ENCODE peak calls at places on chromosome 1, in nine cellular contexts. D is heart right ventricle, I is neural crest cell, W is astrocyte of the spinal cord, N is epithelial cell of esophagus, S is endothelial cell of umbilical vein, J is fibroblast of lung, O is glutamatergic neuron, C is mammary epithelial cell. X is an unnamed sample.

GRCh38 chr1:216731562-216731961 is 8.3 kb upstream of the ESRRG start:
- DNase-seq in I (no peak), W (no peak), C (no peak), S (no peak), N (no peak), J (no peak), D (no peak), O (no peak), X (no peak)

GRCh38 chr1:2003564-2004131 is at the start of gene CFAP74:
- DNase-seq in O (peak; percentile 89), S (no peak), J (peak; percentile 54), W (no peak), I (peak; percentile 85), D (peak; percentile 30), N (no peak), C (no peak), X (no peak)

GRCh38 chr1:201809876-201810275 is 19.1 kb upstream of the IPO9 start:
- DNase-seq in C (no peak), I (no peak), J (no peak), O (no peak), D (no peak), S (no peak), W (no peak), N (no peak), X (no peak)

GRCh38 chr1:168089326-168089978 is 47.3 kb downstream of the GPR161 start:
- DNase-seq in N (no peak), C (no peak), W (no peak), D (no peak), J (no peak), S (peak; percentile 15), I (no peak), O (no peak), X (no peak)

GRCh38 chr1:113388017-113388620 is 2.2 kb upstream of the MAGI3 start:
- DNase-seq in N (no peak), D (no peak), J (peak; percentile 10), O (no peak), I (no peak), C (no peak), W (no peak), S (no peak), X (no peak)

GRCh38 chr1:184019066-184019465 is 18.5 kb downstream of the COLGALT2 start:
- DNase-seq in C (no peak), O (no peak), W (no peak), N (no peak), I (no peak), D (no peak), J (no peak), S (no peak), X (no peak)

GRCh38 chr1:111201275-111202090 is 1.0 kb upstream of the DENND2D start:
- DNase-seq in W (no peak), N (no peak), O (no peak), S (no peak), J (no peak), D (no peak), C (no peak), I (no peak), X (no peak)

GRCh38 chr1:60151311-60151710 is 77.7 kb upstream of the C1orf87 start:
- DNase-seq in J (no peak), O (no peak), D (no peak), W (no peak), I (no peak), C (no peak), N (no peak), S (no peak), X (no peak)

GRCh38 chr1:243708210-243708609 is 141.8 kb downstream of the AKT3 start:
- DNase-seq in N (peak; percentile 33), C (no peak), I (no peak), S (peak; percentile 40), W (peak; percentile 28), O (no peak), J (no peak), D (no peak), X (no peak)
- TF ChIP-seq CTCF in N (peak; percentile 16), C (peak; percentile 39), I (peak; percentile 60), S (no peak), W (peak; percentile 16), O (no peak), J (no peak), D (peak; percentile 15), X (peak; percentile 68)

GRCh38 chr1:160837558-160838205 is 25.0 kb downstream of the CD244 start:
- DNase-seq in W (no peak), I (no peak), O (no peak), S (no peak), N (peak; percentile 29), D (no peak), J (peak; percentile 15), C (peak; percentile 21), X (peak; percentile 49)
- TF ChIP-seq CTCF in W (no peak), I (no peak), O (no peak), S (no peak), N (no peak), D (no peak), J (no peak), C (no peak), X (peak; percentile 27)

GRCh38 chr1:103109291-103109920 is 1.1 kb upstream of the COL11A1 start:
- DNase-seq in C (no peak), O (no peak), I (no peak), D (no peak), S (no peak), W (no peak), N (no peak), J (peak; percentile 43), X (no peak)

GRCh38 chr1:103108525-103109150 is 316 bp upstream of the COL11A1 start:
- DNase-seq in O (peak; percentile 48), C (no peak), J (peak; percentile 74), W (peak; percentile 72), I (peak; percentile 65), N (no peak), S (no peak), D (no peak), X (no peak)

GRCh38 chr1:103107696-103108524 is at the start of gene COL11A1:
- DNase-seq in D (no peak), I (peak; percentile 3), W (peak; percentile 47), C (no peak), N (no peak), J (peak; percentile 23), O (no peak), S (no peak), X (no peak)

GRCh38 chr1:103110701-103111100 is 2.4 kb upstream of the COL11A1 start:
- DNase-seq in J (peak; percentile 30), C (no peak), I (no peak), O (no peak), D (no peak), N (no peak), S (no peak), W (peak; percentile 40), X (no peak)

GRCh38 chr1:103106426-103107321 is 1.6 kb downstream of the COL11A1 start:
- DNase-seq in J (peak; percentile 68), D (no peak), W (peak; percentile 76), C (peak; percentile 36), N (peak; percentile 60), S (peak; percentile 63), O (peak; percentile 46), I (peak; percentile 33), X (no peak)
- TF ChIP-seq CTCF in J (peak; percentile 46), D (peak; percentile 47), W (peak; percentile 47), C (peak; percentile 54), N (peak; percentile 59), S (peak; percentile 43), O (peak; percentile 59), I (peak; percentile 76), X (peak; percentile 15)

DNA sequence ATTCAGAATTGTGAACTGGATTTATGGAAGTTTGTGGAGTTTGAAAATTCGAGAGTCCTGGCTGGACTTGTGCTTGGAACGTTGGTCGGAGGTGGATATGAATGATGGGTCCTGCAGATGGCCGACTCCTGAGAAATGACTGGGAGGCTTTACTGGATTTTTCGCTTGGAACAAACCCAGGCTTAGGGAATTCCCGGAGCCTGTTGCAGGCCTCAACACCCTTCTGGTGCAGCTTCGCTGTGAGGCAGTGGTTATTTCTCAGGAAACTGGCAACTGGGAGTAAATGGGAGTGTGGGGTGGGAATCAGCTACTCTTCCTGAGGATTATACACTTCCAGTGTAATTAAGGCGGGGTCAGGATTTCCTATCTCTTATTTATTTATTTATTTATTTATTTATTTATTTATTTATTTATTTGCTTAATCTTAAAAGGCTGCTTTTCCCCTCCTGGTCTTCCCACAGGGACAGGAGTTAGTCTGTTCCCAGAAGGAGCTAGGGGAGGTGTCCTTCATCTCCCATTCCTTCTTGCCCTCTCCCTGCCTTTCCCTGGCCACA is 21.1 kb downstream of the MAPKAPK2 start:
- DNase-seq in N (no peak), J (peak; percentile 56), W (peak; percentile 27), I (no peak), D (no peak), S (no peak), C (no peak), O (no peak), X (no peak)
- TF ChIP-seq CTCF in N (no peak), J (no peak), W (no peak), I (no peak), D (no peak), S (no peak), C (no peak), O (no peak), X (no peak)

DNA sequence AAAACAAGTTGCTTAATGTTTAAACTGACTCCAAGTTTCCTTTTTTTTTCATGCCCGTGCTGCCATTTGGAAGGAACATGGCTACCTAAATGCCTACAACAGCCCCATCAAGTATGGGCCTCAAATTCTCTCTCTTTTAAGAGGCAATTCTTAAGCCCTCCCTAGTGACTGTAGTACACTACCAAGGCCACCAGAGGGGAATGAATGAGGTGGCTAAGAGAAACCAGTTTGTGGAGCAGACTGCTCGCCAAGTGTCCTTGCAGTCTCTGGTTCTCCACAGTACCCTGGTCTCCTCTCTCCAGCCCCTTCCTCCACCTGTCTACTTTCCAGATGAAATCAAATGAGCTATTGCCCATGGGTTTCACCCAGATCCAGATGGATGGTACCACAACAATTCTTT is 1809.6 kb downstream of the BRINP3 start:
- DNase-seq in O (no peak), S (no peak), N (peak; percentile 13), D (no peak), J (no peak), I (no peak), W (no peak), C (no peak), X (no peak)
- TF ChIP-seq CTCF in O (peak; percentile 20), S (no peak), N (no peak), D (no peak), J (no peak), I (peak; percentile 23), W (no peak), C (peak; percentile 15), X (no peak)

DNA sequence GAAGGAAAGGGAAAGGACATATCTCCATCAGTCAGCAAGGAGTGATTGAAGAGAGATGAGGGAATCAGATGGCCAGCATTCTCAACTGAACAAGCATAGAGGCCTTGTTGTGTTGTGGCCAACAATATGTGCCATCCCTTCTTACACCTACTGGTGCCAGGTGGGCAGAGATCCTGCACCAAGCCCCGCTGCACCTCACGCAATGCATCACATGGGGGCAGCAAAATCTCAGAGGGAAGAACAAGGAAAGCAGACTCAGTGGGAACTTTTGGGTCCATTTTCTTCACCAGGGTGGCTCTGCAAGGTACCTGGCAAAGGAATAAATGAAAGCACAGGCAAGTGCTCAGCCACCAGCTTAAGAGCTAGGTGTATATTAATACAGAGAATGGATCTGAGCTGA is 33.2 kb downstream of the HSD3B2 start:
- DNase-seq in J (no peak), S (no peak), I (no peak), W (no peak), N (peak; percentile 25), C (peak; percentile 13), O (no peak), D (no peak), X (no peak)
- TF ChIP-seq CTCF in J (no peak), S (no peak), I (no peak), W (peak; percentile 10), N (peak; percentile 37), C (peak; percentile 59), O (no peak), D (no peak), X (no peak)

X was measured in CD14-positive monocyte.